ENCODE peak calls at places on chromosomes 11 and 22, in ten cellular contexts. One of them, this sample, is unnamed.

GRCh38 chr11:111176603-111177002 is 68.9 kb upstream of the POU2AF2 start:
- DNase-seq in PC-3: no peak
- DNase-seq in tibial artery: no peak
- DNase-seq in pancreas: no peak
- DNase-seq in heart left ventricle: no peak
- DNase-seq in thoracic aorta: no peak
- DNase-seq in heart right ventricle: no peak
- DNase-seq in stomach: no peak
- DNase-seq in WTC11: no peak
- DNase-seq in neural crest cell: no peak
- DNase-seq in this sample: no peak

GRCh38 chr11:107849791-107850190 is 8.8 kb downstream of the SLC35F2 start:
- DNase-seq in thoracic aorta: no peak
- DNase-seq in tibial artery: no peak
- DNase-seq in pancreas: no peak
- DNase-seq in WTC11: no peak
- DNase-seq in heart right ventricle: no peak
- DNase-seq in stomach: no peak
- DNase-seq in PC-3: peak; percentile 35
- DNase-seq in heart left ventricle: no peak
- DNase-seq in neural crest cell: no peak
- DNase-seq in this sample: no peak

GRCh38 chr11:2928605-2929510 is at the start of gene PHLDA2:
- DNase-seq in PC-3: peak; percentile 65
- DNase-seq in tibial artery: peak; percentile 44
- DNase-seq in pancreas: no peak
- DNase-seq in thoracic aorta: no peak
- DNase-seq in heart left ventricle: peak; percentile 75
- DNase-seq in heart right ventricle: peak; percentile 39
- DNase-seq in neural crest cell: no peak
- DNase-seq in stomach: peak; percentile 71
- DNase-seq in WTC11: peak; percentile 61
- DNase-seq in this sample: peak; percentile 46

GRCh38 chr11:71304491-71304890 is 52.1 kb upstream of the SHANK2 start:
- DNase-seq in PC-3: no peak
- DNase-seq in pancreas: no peak
- DNase-seq in neural crest cell: no peak
- DNase-seq in WTC11: no peak
- DNase-seq in thoracic aorta: no peak
- DNase-seq in stomach: peak; percentile 3
- DNase-seq in heart left ventricle: no peak
- DNase-seq in tibial artery: no peak
- DNase-seq in heart right ventricle: no peak
- DNase-seq in this sample: no peak

GRCh38 chr22:40055143-40055926 is 60.6 kb downstream of the FAM83F start:
- DNase-seq in heart right ventricle: no peak
- DNase-seq in WTC11: no peak
- DNase-seq in neural crest cell: no peak
- DNase-seq in PC-3: no peak
- DNase-seq in pancreas: no peak
- DNase-seq in tibial artery: no peak
- DNase-seq in stomach: no peak
- DNase-seq in thoracic aorta: no peak
- DNase-seq in heart left ventricle: no peak
- DNase-seq in this sample: no peak

GRCh38 chr11:14907411-14908213 is 15.6 kb upstream of the CYP2R1 start:
- DNase-seq in PC-3: peak; percentile 65
- DNase-seq in thoracic aorta: peak; percentile 33
- DNase-seq in heart right ventricle: peak; percentile 64
- DNase-seq in WTC11: peak; percentile 89
- DNase-seq in neural crest cell: peak; percentile 78
- DNase-seq in heart left ventricle: peak; percentile 89
- DNase-seq in pancreas: peak; percentile 78
- DNase-seq in tibial artery: peak; percentile 78
- DNase-seq in stomach: peak; percentile 90
- DNase-seq in this sample: peak; percentile 85

GRCh38 chr11:3735827-3736226 is 61.5 kb downstream of the NUP98 start:
- DNase-seq in tibial artery: no peak
- DNase-seq in WTC11: no peak
- DNase-seq in neural crest cell: no peak
- DNase-seq in stomach: no peak
- DNase-seq in PC-3: peak; percentile 21
- DNase-seq in heart left ventricle: no peak
- DNase-seq in pancreas: no peak
- DNase-seq in heart right ventricle: no peak
- DNase-seq in thoracic aorta: no peak
- DNase-seq in this sample: no peak

GRCh38 chr22:50148991-50149721 is 21.4 kb upstream of the PANX2 start:
- DNase-seq in neural crest cell: peak; percentile 52
- DNase-seq in heart left ventricle: peak; percentile 77
- DNase-seq in heart right ventricle: no peak
- DNase-seq in WTC11: peak; percentile 74
- DNase-seq in PC-3: peak; percentile 72
- DNase-seq in tibial artery: no peak
- DNase-seq in stomach: peak; percentile 78
- DNase-seq in pancreas: peak; percentile 47
- DNase-seq in thoracic aorta: no peak
- DNase-seq in this sample: peak; percentile 67

GRCh38 chr11:33531743-33532181 is 168.9 kb downstream of the C11orf91 start:
- DNase-seq in heart left ventricle: no peak
- DNase-seq in stomach: no peak
- DNase-seq in PC-3: no peak
- DNase-seq in pancreas: peak; percentile 26
- DNase-seq in heart right ventricle: peak; percentile 8
- DNase-seq in neural crest cell: no peak
- DNase-seq in tibial artery: no peak
- DNase-seq in WTC11: no peak
- DNase-seq in thoracic aorta: no peak
- DNase-seq in this sample: no peak

GRCh38 chr11:128772814-128773213 is 78.9 kb downstream of the FLI1 start:
- DNase-seq in stomach: peak; percentile 76
- DNase-seq in neural crest cell: no peak
- DNase-seq in thoracic aorta: no peak
- DNase-seq in WTC11: no peak
- DNase-seq in PC-3: no peak
- DNase-seq in pancreas: peak; percentile 45
- DNase-seq in heart left ventricle: peak; percentile 78
- DNase-seq in heart right ventricle: peak; percentile 42
- DNase-seq in tibial artery: peak; percentile 53
- DNase-seq in this sample: no peak

GRCh38 chr11:114059278-114059983 is at the start of gene ZBTB16:
- DNase-seq in heart left ventricle: peak; percentile 95
- DNase-seq in neural crest cell: peak; percentile 79
- DNase-seq in pancreas: peak; percentile 91
- DNase-seq in tibial artery: peak; percentile 88
- DNase-seq in heart right ventricle: peak; percentile 88
- DNase-seq in stomach: peak; percentile 86
- DNase-seq in WTC11: peak; percentile 79
- DNase-seq in thoracic aorta: peak; percentile 56
- DNase-seq in PC-3: no peak
- DNase-seq in this sample: peak; percentile 46

GRCh38 chr11:114060402-114061052 is 1.0 kb downstream of the ZBTB16 start:
- DNase-seq in heart left ventricle: peak; percentile 81
- DNase-seq in stomach: peak; percentile 45
- DNase-seq in tibial artery: no peak
- DNase-seq in PC-3: no peak
- DNase-seq in heart right ventricle: peak; percentile 43
- DNase-seq in pancreas: peak; percentile 51
- DNase-seq in WTC11: peak; percentile 38
- DNase-seq in thoracic aorta: no peak
- DNase-seq in neural crest cell: peak; percentile 50
- DNase-seq in this sample: peak; percentile 38

GRCh38 chr11:114061053-114062049 is 1.8 kb downstream of the ZBTB16 start:
- DNase-seq in neural crest cell: no peak
- DNase-seq in heart right ventricle: no peak
- DNase-seq in pancreas: no peak
- DNase-seq in heart left ventricle: peak; percentile 69
- DNase-seq in tibial artery: no peak
- DNase-seq in thoracic aorta: no peak
- DNase-seq in stomach: peak; percentile 48
- DNase-seq in WTC11: peak; percentile 20
- DNase-seq in PC-3: no peak
- DNase-seq in this sample: peak; percentile 18

GRCh38 chr11:114058871-114059277 is 637 bp upstream of the ZBTB16 start:
- DNase-seq in thoracic aorta: no peak
- DNase-seq in tibial artery: no peak
- DNase-seq in PC-3: no peak
- DNase-seq in neural crest cell: no peak
- DNase-seq in heart right ventricle: no peak
- DNase-seq in pancreas: no peak
- DNase-seq in WTC11: peak; percentile 24
- DNase-seq in stomach: peak; percentile 47
- DNase-seq in heart left ventricle: no peak
- DNase-seq in this sample: no peak

GRCh38 chr11:114059984-114060401 is 482 bp downstream of the ZBTB16 start:
- DNase-seq in stomach: peak; percentile 55
- DNase-seq in thoracic aorta: no peak
- DNase-seq in heart right ventricle: peak; percentile 42
- DNase-seq in heart left ventricle: no peak
- DNase-seq in pancreas: no peak
- DNase-seq in WTC11: no peak
- DNase-seq in neural crest cell: no peak
- DNase-seq in tibial artery: no peak
- DNase-seq in PC-3: no peak
- DNase-seq in this sample: peak; percentile 16
- TF ChIP-seq CTCF in stomach: no peak
- TF ChIP-seq CTCF in thoracic aorta: no peak
- TF ChIP-seq CTCF in heart right ventricle: peak; percentile 25
- TF ChIP-seq CTCF in heart left ventricle: no peak
- TF ChIP-seq CTCF in pancreas: no peak
- TF ChIP-seq CTCF in WTC11: no peak
- TF ChIP-seq CTCF in neural crest cell: no peak
- TF ChIP-seq CTCF in tibial artery: no peak
- TF ChIP-seq CTCF in PC-3: no peak
- TF ChIP-seq CTCF in this sample: no peak

GRCh38 chr11:210122-210802 is 2.8 kb downstream of the RIC8A start:
- DNase-seq in thoracic aorta: no peak
- DNase-seq in WTC11: no peak
- DNase-seq in neural crest cell: no peak
- DNase-seq in tibial artery: no peak
- DNase-seq in stomach: peak; percentile 18
- DNase-seq in heart right ventricle: peak; percentile 3
- DNase-seq in PC-3: peak; percentile 62
- DNase-seq in heart left ventricle: no peak
- DNase-seq in pancreas: no peak
- DNase-seq in this sample: no peak

GRCh38 chr11:208177-208916 is 839 bp downstream of the RIC8A start:
- DNase-seq in WTC11: peak; percentile 72
- DNase-seq in pancreas: peak; percentile 73
- DNase-seq in tibial artery: peak; percentile 75
- DNase-seq in heart right ventricle: peak; percentile 74
- DNase-seq in heart left ventricle: peak; percentile 92
- DNase-seq in PC-3: peak; percentile 76
- DNase-seq in stomach: peak; percentile 85
- DNase-seq in neural crest cell: peak; percentile 56
- DNase-seq in thoracic aorta: no peak
- DNase-seq in this sample: peak; percentile 77

GRCh38 chr11:208917-209260 is 1.4 kb downstream of the RIC8A start:
- DNase-seq in pancreas: no peak
- DNase-seq in WTC11: no peak
- DNase-seq in thoracic aorta: no peak
- DNase-seq in stomach: no peak
- DNase-seq in tibial artery: no peak
- DNase-seq in neural crest cell: no peak
- DNase-seq in heart left ventricle: no peak
- DNase-seq in PC-3: no peak
- DNase-seq in heart right ventricle: peak; percentile 35
- DNase-seq in this sample: no peak

GRCh38 chr11:210803-211180 is 3.3 kb downstream of the RIC8A start:
- DNase-seq in PC-3: no peak
- DNase-seq in heart left ventricle: no peak
- DNase-seq in stomach: peak; percentile 17
- DNase-seq in heart right ventricle: no peak
- DNase-seq in pancreas: no peak
- DNase-seq in tibial artery: no peak
- DNase-seq in thoracic aorta: no peak
- DNase-seq in WTC11: no peak
- DNase-seq in neural crest cell: no peak
- DNase-seq in this sample: no peak

GRCh38 chr11:209275-210121 is 2.0 kb downstream of the RIC8A start:
- DNase-seq in tibial artery: no peak
- DNase-seq in neural crest cell: no peak
- DNase-seq in WTC11: no peak
- DNase-seq in pancreas: no peak
- DNase-seq in stomach: peak; percentile 24
- DNase-seq in heart left ventricle: no peak
- DNase-seq in heart right ventricle: peak; percentile 4
- DNase-seq in PC-3: no peak
- DNase-seq in thoracic aorta: no peak
- DNase-seq in this sample: no peak
- TF ChIP-seq CTCF in tibial artery: no peak
- TF ChIP-seq CTCF in neural crest cell: no peak
- TF ChIP-seq CTCF in WTC11: no peak
- TF ChIP-seq CTCF in pancreas: no peak
- TF ChIP-seq CTCF in stomach: no peak
- TF ChIP-seq CTCF in heart left ventricle: no peak
- TF ChIP-seq CTCF in heart right ventricle: no peak
- TF ChIP-seq CTCF in PC-3: no peak
- TF ChIP-seq CTCF in thoracic aorta: no peak
- TF ChIP-seq CTCF in this sample: no peak

GRCh38 chr11:31045335-31045734 is 324.2 kb downstream of the DCDC1 start:
- DNase-seq in WTC11: no peak
- DNase-seq in thoracic aorta: no peak
- DNase-seq in tibial artery: no peak
- DNase-seq in heart left ventricle: no peak
- DNase-seq in heart right ventricle: no peak
- DNase-seq in pancreas: no peak
- DNase-seq in PC-3: peak; percentile 11
- DNase-seq in neural crest cell: no peak
- DNase-seq in stomach: no peak
- DNase-seq in this sample: no peak
- TF ChIP-seq CTCF in WTC11: peak; percentile 21
- TF ChIP-seq CTCF in thoracic aorta: no peak
- TF ChIP-seq CTCF in tibial artery: no peak
- TF ChIP-seq CTCF in heart left ventricle: no peak
- TF ChIP-seq CTCF in heart right ventricle: peak; percentile 44
- TF ChIP-seq CTCF in pancreas: no peak
- TF ChIP-seq CTCF in PC-3: peak; percentile 34
- TF ChIP-seq CTCF in neural crest cell: peak; percentile 58
- TF ChIP-seq CTCF in stomach: no peak
- TF ChIP-seq CTCF in this sample: peak; percentile 37

DNA sequence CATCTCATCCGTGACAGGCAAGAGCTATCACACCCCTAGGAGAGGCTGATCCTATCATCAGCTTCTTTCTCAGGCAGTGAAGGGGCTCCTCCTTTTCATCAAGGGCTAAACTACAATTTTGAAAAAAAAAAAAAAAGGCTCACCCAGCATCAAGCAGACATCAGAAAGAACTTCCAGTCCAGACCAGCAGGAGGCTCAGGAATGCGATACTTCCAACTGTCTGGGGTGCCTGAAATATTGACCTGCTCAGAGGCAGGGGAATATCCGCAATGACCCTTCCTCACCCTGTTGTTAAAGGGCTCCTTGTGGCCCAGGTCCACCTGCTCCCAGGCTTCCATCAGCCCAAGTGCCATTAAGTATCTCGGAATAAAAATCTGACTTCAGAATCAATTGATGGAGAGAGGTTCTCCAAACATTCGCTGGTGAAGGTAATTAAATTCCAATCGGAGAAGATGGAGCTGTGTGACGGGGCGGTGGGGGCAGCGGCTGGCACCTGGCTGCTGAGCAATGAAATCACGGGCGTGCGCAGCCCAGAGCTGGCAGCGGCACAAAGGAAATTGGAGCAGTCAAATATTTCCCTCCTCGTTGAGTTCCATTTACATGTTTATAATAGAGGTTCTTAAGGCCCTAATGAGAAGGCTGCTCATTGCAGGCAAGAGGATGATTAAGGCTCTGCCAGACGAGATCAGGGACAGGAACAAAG is 68.9 kb upstream of the THY1 start:
- DNase-seq in PC-3: peak; percentile 36
- DNase-seq in WTC11: no peak
- DNase-seq in pancreas: no peak
- DNase-seq in heart right ventricle: no peak
- DNase-seq in tibial artery: no peak
- DNase-seq in heart left ventricle: no peak
- DNase-seq in stomach: no peak
- DNase-seq in thoracic aorta: no peak
- DNase-seq in neural crest cell: no peak
- DNase-seq in this sample: peak; percentile 24
- TF ChIP-seq CTCF in PC-3: peak; percentile 67
- TF ChIP-seq CTCF in WTC11: no peak
- TF ChIP-seq CTCF in pancreas: no peak
- TF ChIP-seq CTCF in heart right ventricle: peak; percentile 7
- TF ChIP-seq CTCF in tibial artery: peak; percentile 10
- TF ChIP-seq CTCF in heart left ventricle: no peak
- TF ChIP-seq CTCF in stomach: no peak
- TF ChIP-seq CTCF in thoracic aorta: peak; percentile 12
- TF ChIP-seq CTCF in neural crest cell: peak; percentile 54
- TF ChIP-seq CTCF in this sample: peak; percentile 74